ENCODE peak calls at places on chromosomes 13 and 19, in seven cellular contexts. S is activated CD4-positive, alpha-beta T cell treated with anti-CD3 and anti-CD28 coated beads, Interleukin-2, amount 50 U/mL, for 1 hour; V is fibroblast of the conjunctiva; K is dorsolateral prefrontal cortex; P is mesenteric fat pad; N is choroid plexus epithelial cell; O is NCI-H1930. L is an unnamed sample.

GRCh38 chr19:18153555-18154134 is 682 bp downstream of the PIK3R2 start:
- DNase-seq in S (peak; percentile 21), V (no peak), K (no peak), P (no peak), N (no peak), O (no peak), L (no peak)

GRCh38 chr19:45113628-45114027 is 20.6 kb downstream of the PPP1R37 start:
- DNase-seq in S (no peak), V (no peak), K (no peak), P (no peak), N (no peak), O (peak; percentile 32), L (no peak)

GRCh38 chr13:100510208-100510997 is 78.2 kb downstream of the GGACT start:
- DNase-seq in S (no peak), V (no peak), K (no peak), P (no peak), N (no peak), O (peak; percentile 39), L (no peak)

GRCh38 chr13:91216928-91217700 is 130.4 kb upstream of the MIR17HG start:
- DNase-seq in S (no peak), V (no peak), K (no peak), P (no peak), N (no peak), O (no peak), L (no peak)

GRCh38 chr13:50521750-50522149 is 321.7 kb downstream of the DLEU7 start:
- DNase-seq in S (no peak), V (peak; percentile 46), K (no peak), P (no peak), N (peak; percentile 84), O (no peak), L (no peak)

GRCh38 chr19:34155686-34156085 is 16.6 kb upstream of the LSM14A start:
- DNase-seq in S (no peak), V (no peak), K (no peak), P (no peak), N (peak; percentile 20), O (no peak), L (no peak)

GRCh38 chr19:41697198-41697855 is 9.3 kb upstream of the CEACAM7 start:
- DNase-seq in S (no peak), V (no peak), K (no peak), P (peak; percentile 33), N (no peak), O (no peak), L (no peak)

GRCh38 chr13:52053460-52053859 is 29.0 kb downstream of the UTP14C start:
- DNase-seq in S (no peak), V (no peak), K (no peak), P (no peak), N (no peak), O (no peak), L (no peak)

GRCh38 chr19:3982701-3983541 is 2.3 kb downstream of the EEF2 start:
- DNase-seq in S (no peak), V (no peak), K (no peak), P (no peak), N (peak; percentile 66), O (no peak), L (no peak)

GRCh38 chr19:35807633-35808032 is 5.0 kb downstream of the PRODH2 start:
- DNase-seq in S (no peak), V (no peak), K (no peak), P (no peak), N (no peak), O (no peak), L (no peak)

GRCh38 chr13:94431987-94432386 is 47.5 kb downstream of the DCT start:
- DNase-seq in S (no peak), V (no peak), K (no peak), P (no peak), N (no peak), O (no peak), L (no peak)

GRCh38 chr13:79593121-79593520 is 112.2 kb downstream of the NDFIP2 start:
- DNase-seq in S (no peak), V (no peak), K (no peak), P (no peak), N (no peak), O (no peak), L (no peak)

GRCh38 chr19:17520865-17521264 is 9.4 kb downstream of the PGLS start:
- DNase-seq in S (no peak), V (no peak), K (no peak), P (no peak), N (no peak), O (no peak), L (no peak)

GRCh38 chr13:62643799-62644484 is 1228.3 kb upstream of the PCDH20 start:
- DNase-seq in S (no peak), V (no peak), K (no peak), P (no peak), N (no peak), O (no peak), L (peak; percentile 11)

GRCh38 chr13:25764378-25764777 is 287.4 kb downstream of the SHISA2 start:
- DNase-seq in S (no peak), V (no peak), K (no peak), P (no peak), N (no peak), O (no peak), L (no peak)

GRCh38 chr19:40689339-40690049 is 957 bp downstream of the NUMBL start:
- DNase-seq in S (no peak), V (no peak), K (no peak), P (no peak), N (no peak), O (no peak), L (peak; percentile 23)

GRCh38 chr13:73548444-73548843 is 489.6 kb downstream of the KLF5 start:
- DNase-seq in S (no peak), V (no peak), K (no peak), P (no peak), N (no peak), O (no peak), L (no peak)

GRCh38 chr19:31955884-31956283 is 389.5 kb upstream of the ZNF507 start:
- DNase-seq in S (no peak), V (no peak), K (no peak), P (no peak), N (no peak), O (no peak), L (peak; percentile 14)

GRCh38 chr19:45472557-45473365 is 5.0 kb downstream of the FOSB start:
- DNase-seq in S (peak; percentile 35), V (no peak), K (no peak), P (no peak), N (no peak), O (no peak), L (no peak)

GRCh38 chr13:34847751-34848150 is 94.3 kb upstream of the NBEA start:
- DNase-seq in S (no peak), V (no peak), K (no peak), P (no peak), N (no peak), O (no peak), L (no peak)

GRCh38 chr13:25943666-25944065 is 108.2 kb downstream of the SHISA2 start:
- DNase-seq in S (no peak), V (peak; percentile 27), K (no peak), P (no peak), N (peak; percentile 89), O (no peak), L (no peak)

GRCh38 chr19:48484931-48485612 is 15.9 kb downstream of the CYTH2 start:
- DNase-seq in S (no peak), V (no peak), K (no peak), P (no peak), N (no peak), O (no peak), L (no peak)

GRCh38 chr19:53308339-53308811 is 25.2 kb upstream of the ZNF845 start:
- DNase-seq in S (no peak), V (no peak), K (no peak), P (no peak), N (peak; percentile 37), O (peak; percentile 60), L (no peak)

GRCh38 chr19:8526345-8527062 is 12.5 kb upstream of the ZNF414 start:
- DNase-seq in S (no peak), V (peak; percentile 83), K (peak; percentile 86), P (peak; percentile 94), N (peak; percentile 93), O (peak; percentile 78), L (peak; percentile 75)

GRCh38 chr13:86174632-86175031 is 375.4 kb upstream of the SLITRK6 start:
- DNase-seq in S (no peak), V (no peak), K (no peak), P (no peak), N (peak; percentile 14), O (no peak), L (no peak)

GRCh38 chr13:74975122-74975521 is 506.8 kb downstream of the TBC1D4 start:
- DNase-seq in S (no peak), V (no peak), K (no peak), P (no peak), N (no peak), O (no peak), L (no peak)

GRCh38 chr13:90270231-90270630 is 1077.3 kb upstream of the MIR17HG start:
- DNase-seq in S (no peak), V (no peak), K (no peak), P (no peak), N (no peak), O (no peak), L (no peak)

GRCh38 chr19:17473041-17473440 is 2.7 kb downstream of the SLC27A1 start:
- DNase-seq in S (no peak), V (no peak), K (no peak), P (no peak), N (peak; percentile 93), O (no peak), L (no peak)

GRCh38 chr19:39446365-39447084 is 1.1 kb downstream of the SUPT5H start:
- DNase-seq in S (no peak), V (no peak), K (no peak), P (no peak), N (no peak), O (no peak), L (no peak)

GRCh38 chr19:2983351-2984195 is 6.2 kb downstream of the TLE6 start:
- DNase-seq in S (no peak), V (peak; percentile 59), K (peak; percentile 51), P (peak; percentile 92), N (peak; percentile 86), O (no peak), L (peak; percentile 32)

GRCh38 chr13:99033814-99034213 is 56.0 kb upstream of the DOCK9 start:
- DNase-seq in S (no peak), V (peak; percentile 17), K (no peak), P (no peak), N (peak; percentile 65), O (peak; percentile 38), L (peak; percentile 83)

GRCh38 chr13:46383383-46383782 is 3.7 kb downstream of the RUBCNL start:
- DNase-seq in S (no peak), V (no peak), K (no peak), P (no peak), N (no peak), O (no peak), L (no peak)

GRCh38 chr19:18469245-18470107 is 31.5 kb upstream of the ISYNA1 start:
- DNase-seq in S (peak; percentile 62), V (peak; percentile 49), K (peak; percentile 49), P (no peak), N (peak; percentile 78), O (peak; percentile 1), L (peak; percentile 60)

GRCh38 chr13:33205804-33206221 is 79.7 kb downstream of the STARD13 start:
- DNase-seq in S (no peak), V (no peak), K (peak; percentile 32), P (no peak), N (peak; percentile 82), O (no peak), L (peak; percentile 50)

L was measured in G401.